ENCODE peak calls at places on chromosomes 11 and 22, in eight cellular contexts. S is stimulated activated CD4-positive, alpha-beta T cell treated with anti-CD3 and anti-CD28 coated beads, Interleukin-12 subunit alpha, Interleukin-12 subunit beta, amount 100 ng/mL, for 4 hours; F is NCI-H1417; L is cardiac muscle cell; T is SHP77 treated with DMSO at 0.1 percent for 48 hours; M is cardiac septum; I is mucosa of gallbladder; U is NCI-H2029 treated with DMSO at 0.1 percent for 48 hours. E is an unnamed sample.

GRCh38 chr22:49964493-49965290 is 4.1 kb downstream of the PIM3 start:
- DNase-seq in S (peak), F (no peak), L (no peak), T (no peak), M (peak), I (peak), U (no peak), E (no peak)

GRCh38 chr11:77080643-77081210 is 14.0 kb downstream of the CAPN5 start:
- DNase-seq in S (no peak), F (no peak), L (no peak), T (no peak), M (no peak), I (no peak), U (no peak), E (no peak)

GRCh38 chr11:12862761-12863469 is 146.2 kb upstream of the RASSF10 start:
- DNase-seq in S (no peak), F (no peak), L (peak), T (no peak), M (no peak), I (peak), U (no peak), E (no peak)

GRCh38 chr22:46797355-46797754 is 34.9 kb downstream of the TBC1D22A start:
- DNase-seq in S (no peak), F (no peak), L (peak), T (no peak), M (no peak), I (no peak), U (no peak), E (peak)

GRCh38 chr11:132184079-132184478 is 813.7 kb downstream of the NTM start:
- DNase-seq in S (no peak), F (no peak), L (no peak), T (no peak), M (no peak), I (no peak), U (no peak), E (no peak)

GRCh38 chr22:45468872-45469572 is 33.7 kb upstream of the FBLN1 start:
- DNase-seq in S (no peak), F (no peak), L (no peak), T (no peak), M (no peak), I (no peak), U (no peak), E (no peak)

GRCh38 chr11:62461740-62462522 is 43.1 kb downstream of the SCGB1A1 start:
- DNase-seq in S (no peak), F (no peak), L (no peak), T (no peak), M (no peak), I (no peak), U (no peak), E (no peak)

GRCh38 chr11:130650456-130651068 is 202.1 kb downstream of the ADAMTS15 start:
- DNase-seq in S (no peak), F (no peak), L (no peak), T (no peak), M (no peak), I (no peak), U (no peak), E (no peak)

GRCh38 chr11:111512296-111513239 is at the start of gene BTG4:
- DNase-seq in S (peak), F (peak), L (peak), T (no peak), M (no peak), I (no peak), U (no peak), E (no peak)

GRCh38 chr11:93548679-93549319 is 5.6 kb upstream of the SMCO4 start:
- DNase-seq in S (no peak), F (no peak), L (no peak), T (no peak), M (no peak), I (no peak), U (no peak), E (no peak)

GRCh38 chr22:20155330-20156041 is 4.6 kb upstream of the CCDC188 start:
- DNase-seq in S (no peak), F (peak), L (no peak), T (peak), M (no peak), I (peak), U (peak), E (peak)

GRCh38 chr22:26318975-26319374 is 110.1 kb upstream of the ASPHD2 start:
- DNase-seq in S (no peak), F (no peak), L (no peak), T (no peak), M (no peak), I (no peak), U (no peak), E (peak)

GRCh38 chr11:92977401-92977800 is 8.0 kb downstream of the MTNR1B start:
- DNase-seq in S (no peak), F (no peak), L (no peak), T (no peak), M (no peak), I (no peak), U (no peak), E (no peak)

E was measured in HepG2.